ENCODE peak calls at places on chromosomes 2 and 18, in four cellular contexts. One of them, this sample, is unnamed.

GRCh38 chr2:170530284-170530745 is 184.8 kb upstream of the SP5 start:
- DNase-seq in IMR-90: peak; percentile 34
- DNase-seq in H1: peak; percentile 57
- DNase-seq in H9: peak; percentile 62
- DNase-seq in this sample: peak; percentile 93

GRCh38 chr2:239942871-239943311 is 82.3 kb downstream of the NDUFA10 start:
- DNase-seq in IMR-90: no peak
- DNase-seq in H1: no peak
- DNase-seq in H9: no peak
- DNase-seq in this sample: no peak

GRCh38 chr18:51447351-51447896 is 249.9 kb upstream of the MEX3C start:
- DNase-seq in IMR-90: no peak
- DNase-seq in H1: peak; percentile 48
- DNase-seq in H9: peak; percentile 50
- DNase-seq in this sample: peak; percentile 9

GRCh38 chr2:75334076-75334475 is 134.8 kb upstream of the TACR1 start:
- DNase-seq in IMR-90: no peak
- DNase-seq in H1: no peak
- DNase-seq in H9: no peak
- DNase-seq in this sample: no peak

GRCh38 chr2:217714268-217714643 is 288.5 kb downstream of the TNS1 start:
- DNase-seq in IMR-90: peak; percentile 56
- DNase-seq in H1: no peak
- DNase-seq in H9: no peak
- DNase-seq in this sample: peak; percentile 25

GRCh38 chr2:187982668-187983067 is 309.0 kb upstream of the GULP1 start:
- DNase-seq in IMR-90: peak; percentile 92
- DNase-seq in H1: no peak
- DNase-seq in H9: no peak
- DNase-seq in this sample: no peak

GRCh38 chr2:172021074-172021931 is 21.6 kb downstream of the METAP1D start:
- DNase-seq in IMR-90: peak; percentile 16
- DNase-seq in H1: no peak
- DNase-seq in H9: peak; percentile 47
- DNase-seq in this sample: peak; percentile 56

GRCh38 chr2:74206180-74206688 is 7.8 kb downstream of the MTHFD2 start:
- DNase-seq in IMR-90: peak; percentile 65
- DNase-seq in H1: no peak
- DNase-seq in H9: no peak
- DNase-seq in this sample: peak; percentile 69

GRCh38 chr18:72419914-72420313 is 124.2 kb downstream of the CBLN2 start:
- DNase-seq in IMR-90: no peak
- DNase-seq in H1: no peak
- DNase-seq in H9: no peak
- DNase-seq in this sample: no peak

GRCh38 chr2:54048117-54048785 is 67.2 kb upstream of the ACYP2 start:
- DNase-seq in IMR-90: no peak
- DNase-seq in H1: no peak
- DNase-seq in H9: no peak
- DNase-seq in this sample: no peak

GRCh38 chr18:24704921-24705620 is 244.6 kb downstream of the HRH4 start:
- DNase-seq in IMR-90: peak; percentile 94
- DNase-seq in H1: no peak
- DNase-seq in H9: no peak
- DNase-seq in this sample: no peak

GRCh38 chr2:85797959-85798358 is 44.2 kb downstream of the ATOH8 start:
- DNase-seq in IMR-90: peak; percentile 49
- DNase-seq in H1: no peak
- DNase-seq in H9: no peak
- DNase-seq in this sample: peak; percentile 61

GRCh38 chr2:204483497-204484164 is 61.6 kb upstream of the PARD3B start:
- DNase-seq in IMR-90: no peak
- DNase-seq in H1: no peak
- DNase-seq in H9: no peak
- DNase-seq in this sample: no peak

GRCh38 chr2:224930124-224930523 is 112.1 kb downstream of the DOCK10 start:
- DNase-seq in IMR-90: no peak
- DNase-seq in H1: no peak
- DNase-seq in H9: no peak
- DNase-seq in this sample: no peak

GRCh38 chr2:60140180-60140579 is 413.3 kb downstream of the BCL11A start:
- DNase-seq in IMR-90: no peak
- DNase-seq in H1: no peak
- DNase-seq in H9: no peak
- DNase-seq in this sample: no peak

GRCh38 chr18:74029161-74029560 is 118.5 kb downstream of the FBXO15 start:
- DNase-seq in IMR-90: no peak
- DNase-seq in H1: no peak
- DNase-seq in H9: no peak
- DNase-seq in this sample: no peak

GRCh38 chr2:173264603-173265366 is 89.9 kb upstream of the CDCA7 start:
- DNase-seq in IMR-90: no peak
- DNase-seq in H1: no peak
- DNase-seq in H9: peak; percentile 47
- DNase-seq in this sample: peak; percentile 52

GRCh38 chr2:73716518-73717250 is 20.5 kb downstream of the TPRKB start:
- DNase-seq in IMR-90: peak; percentile 57
- DNase-seq in H1: no peak
- DNase-seq in H9: no peak
- DNase-seq in this sample: no peak

GRCh38 chr2:228417526-228417925 is 236.0 kb upstream of the SPHKAP start:
- DNase-seq in IMR-90: no peak
- DNase-seq in H1: no peak
- DNase-seq in H9: no peak
- DNase-seq in this sample: no peak

GRCh38 chr2:151973013-151973900 is 125.6 kb downstream of the CACNB4 start:
- DNase-seq in IMR-90: no peak
- DNase-seq in H1: no peak
- DNase-seq in H9: no peak
- DNase-seq in this sample: no peak

GRCh38 chr18:63818212-63818611 is 43.0 kb downstream of the SERPINB7 start:
- DNase-seq in IMR-90: no peak
- DNase-seq in H1: no peak
- DNase-seq in H9: no peak
- DNase-seq in this sample: no peak

GRCh38 chr18:24170389-24170788 is 31.5 kb downstream of the CABYR start:
- DNase-seq in IMR-90: no peak
- DNase-seq in H1: no peak
- DNase-seq in H9: no peak
- DNase-seq in this sample: no peak

GRCh38 chr2:191942114-191943103 is 95.5 kb upstream of the CAVIN2 start:
- DNase-seq in IMR-90: peak; percentile 79
- DNase-seq in H1: no peak
- DNase-seq in H9: no peak
- DNase-seq in this sample: peak; percentile 18

GRCh38 chr2:240919786-240920782 is 13.9 kb downstream of the CROCC2 start:
- DNase-seq in IMR-90: no peak
- DNase-seq in H1: peak; percentile 43
- DNase-seq in H9: peak; percentile 28
- DNase-seq in this sample: no peak

DNA sequence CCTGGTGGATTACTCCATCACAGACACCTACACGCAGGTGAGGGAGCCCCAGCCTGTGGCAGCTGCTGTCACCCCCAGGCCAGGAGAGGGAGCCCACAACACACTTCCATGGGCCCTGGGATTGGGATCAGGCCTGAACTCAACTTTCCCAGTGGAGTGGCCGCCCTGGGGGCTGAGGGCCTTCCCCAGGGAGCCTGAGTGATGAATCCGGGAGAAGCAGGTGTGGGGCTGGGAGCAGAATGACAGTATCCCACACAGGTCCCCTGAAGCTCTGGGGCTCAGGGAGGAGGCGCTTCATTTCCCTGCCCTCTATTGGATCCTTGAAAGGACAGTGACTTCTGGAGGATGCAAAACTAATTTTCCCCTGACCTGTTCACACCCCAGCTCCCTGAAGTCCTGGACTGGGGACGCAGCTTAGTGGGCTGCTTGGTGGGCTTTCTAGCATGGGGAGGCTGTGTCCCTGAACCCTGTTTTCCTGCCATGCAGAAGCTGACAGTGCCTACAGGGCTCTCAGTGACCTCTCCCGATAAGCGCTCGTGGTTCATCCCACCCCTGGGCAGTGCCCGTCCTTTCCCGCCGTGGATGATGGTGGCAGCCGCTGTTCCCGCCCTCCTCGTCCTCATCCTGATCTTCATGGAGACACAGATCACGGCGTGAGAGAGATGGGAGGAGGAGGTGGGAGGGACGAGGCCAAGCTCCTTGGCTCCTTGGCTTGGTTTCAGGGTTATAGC is 11.0 kb downstream of the SLC4A3 start:
- DNase-seq in IMR-90: no peak
- DNase-seq in H1: no peak
- DNase-seq in H9: peak; percentile 52
- DNase-seq in this sample: peak; percentile 41
- H3K56ac ChIP-seq in IMR-90: no peak overlapping the region
- H3K56ac ChIP-seq in H1: no peak overlapping the region
- H3K56ac ChIP-seq in H9: no peak overlapping the region
- H3K56ac ChIP-seq in this sample: no peak overlapping the region

GRCh38 chr2:58866527-58866926 is 625.4 kb upstream of the FANCL start:
- DNase-seq in IMR-90: no peak
- DNase-seq in H1: no peak
- DNase-seq in H9: no peak
- DNase-seq in this sample: no peak

GRCh38 chr2:58866946-58867345 is 625.8 kb upstream of the FANCL start:
- DNase-seq in IMR-90: no peak
- DNase-seq in H1: no peak
- DNase-seq in H9: no peak
- DNase-seq in this sample: no peak

GRCh38 chr2:58866040-58866439 is 624.9 kb upstream of the FANCL start:
- DNase-seq in IMR-90: no peak
- DNase-seq in H1: peak; percentile 52
- DNase-seq in H9: peak; percentile 82
- DNase-seq in this sample: peak; percentile 81

GRCh38 chr2:58862234-58862633 is 621.1 kb upstream of the FANCL start:
- DNase-seq in IMR-90: no peak
- DNase-seq in H1: no peak
- DNase-seq in H9: no peak
- DNase-seq in this sample: no peak

GRCh38 chr2:58865436-58865835 is 624.3 kb upstream of the FANCL start:
- DNase-seq in IMR-90: no peak
- DNase-seq in H1: no peak
- DNase-seq in H9: no peak
- DNase-seq in this sample: no peak
- H3K4me2 ChIP-seq in IMR-90: no peak overlapping the region
- H3K4me2 ChIP-seq in H1: peak overlapping the region; percentile 57
- H3K4me2 ChIP-seq in H9: no peak overlapping the region
- H3K4me2 ChIP-seq in this sample: no peak overlapping the region

GRCh38 chr2:97663962-97664635 is at the start of gene ACTR1B:
- DNase-seq in IMR-90: peak; percentile 98
- DNase-seq in H1: peak; percentile 95
- DNase-seq in H9: peak; percentile 99
- DNase-seq in this sample: peak; percentile 99
- H3K23ac ChIP-seq in IMR-90: peak within 1 kb of the TSS; percentile 96
- H3K23ac ChIP-seq in H1: no peak within 1 kb of the TSS
- H3K23ac ChIP-seq in H9: no peak within 1 kb of the TSS
- H3K23ac ChIP-seq in this sample: peak within 1 kb of the TSS; percentile 68

DNA sequence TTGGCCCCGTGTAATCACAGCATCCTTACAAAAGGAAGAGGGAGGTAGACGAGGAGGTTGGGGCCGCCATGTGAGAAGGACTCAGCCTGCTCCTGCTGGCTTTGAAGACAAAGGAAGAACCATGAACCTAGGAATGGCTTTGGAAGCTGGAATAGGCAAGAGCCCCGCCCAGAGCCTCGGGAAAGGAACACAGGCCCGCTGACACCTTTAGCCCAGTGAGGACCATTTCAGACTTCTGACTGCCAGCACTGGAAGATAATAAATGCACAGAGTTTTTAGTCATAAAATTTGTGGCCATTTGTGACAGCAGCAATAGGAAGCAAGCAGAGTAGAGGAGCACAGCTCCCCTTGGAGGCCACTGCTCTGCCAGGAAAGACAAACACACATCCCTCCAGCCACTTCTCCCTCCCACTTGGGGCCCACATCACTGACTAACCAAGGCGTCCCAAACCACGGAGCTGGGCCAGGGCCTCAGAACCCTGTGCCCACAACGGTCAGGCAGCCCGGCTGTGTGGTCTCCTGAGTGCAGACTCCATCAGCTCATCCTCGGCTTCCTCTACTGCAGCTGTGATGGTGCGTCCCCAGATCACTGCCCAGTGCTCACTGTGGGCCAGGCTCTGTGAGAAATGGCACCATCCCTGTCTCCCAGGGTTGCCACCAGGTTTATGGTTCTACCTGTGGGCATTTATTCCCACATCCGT is 39.7 kb downstream of the TFCP2L1 start:
- DNase-seq in IMR-90: no peak
- DNase-seq in H1: no peak
- DNase-seq in H9: no peak
- DNase-seq in this sample: no peak
- H3K56ac ChIP-seq in IMR-90: no peak overlapping the region
- H3K56ac ChIP-seq in H1: no peak overlapping the region
- H3K56ac ChIP-seq in H9: no peak overlapping the region
- H3K56ac ChIP-seq in this sample: no peak overlapping the region

GRCh38 chr2:160206436-160206835 is 6.4 kb upstream of the ITGB6 start:
- DNase-seq in IMR-90: no peak
- DNase-seq in H1: no peak
- DNase-seq in H9: no peak
- DNase-seq in this sample: no peak
- H3K4me2 ChIP-seq in IMR-90: no peak overlapping the region
- H3K4me2 ChIP-seq in H1: no peak overlapping the region
- H3K4me2 ChIP-seq in H9: no peak overlapping the region
- H3K4me2 ChIP-seq in this sample: no peak overlapping the region

DNA sequence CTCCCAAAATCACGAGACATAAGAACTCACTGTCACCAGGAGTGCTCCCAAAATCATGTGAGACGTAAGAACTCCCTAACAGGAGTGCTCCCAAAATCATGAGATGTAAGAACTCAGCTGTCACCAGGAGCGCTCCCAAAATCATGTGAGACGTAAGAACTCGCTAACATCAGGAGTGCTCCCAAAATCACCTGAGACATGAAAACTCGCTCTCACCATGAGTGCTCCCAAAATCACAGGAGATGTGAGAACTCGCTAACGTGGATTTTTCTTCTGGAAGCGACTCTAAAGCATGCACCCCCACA is 53.1 kb downstream of the CTDP1 start:
- DNase-seq in IMR-90: no peak
- DNase-seq in H1: no peak
- DNase-seq in H9: no peak
- DNase-seq in this sample: peak; percentile 7
- H3K23ac ChIP-seq in IMR-90: no peak overlapping the region
- H3K23ac ChIP-seq in H1: no peak overlapping the region
- H3K23ac ChIP-seq in H9: no peak overlapping the region
- H3K23ac ChIP-seq in this sample: no peak overlapping the region